ENCODE peak calls at places on chromosomes 3 and 15, in four cellular contexts. T is WTC11, H is K562, I is SK-N-SH. D is an unnamed sample.

GRCh38 chr15:76168237-76168984 is 108.6 kb downstream of the TMEM266 start:
- DNase-seq in T (no peak), H (peak; percentile 24), I (no peak), D (no peak)

GRCh38 chr15:85030301-85031049 is 48.8 kb downstream of the PDE8A start:
- DNase-seq in T (no peak), H (no peak), I (no peak), D (no peak)

GRCh38 chr3:100384735-100385134 is 16.2 kb downstream of the TOMM70 start:
- DNase-seq in T (no peak), H (no peak), I (no peak), D (no peak)

GRCh38 chr15:61750271-61751084 is 309.8 kb downstream of the VPS13C start:
- DNase-seq in T (no peak), H (no peak), I (peak; percentile 27), D (no peak)

GRCh38 chr3:178054505-178054904 is 481.7 kb upstream of the KCNMB2 start:
- DNase-seq in T (no peak), H (no peak), I (no peak), D (no peak)

GRCh38 chr3:42515391-42515916 is 13.0 kb downstream of the VIPR1 start:
- DNase-seq in T (no peak), H (no peak), I (no peak), D (no peak)

GRCh38 chr3:117399311-117400068 is 689.9 kb downstream of the TUSC7 start:
- DNase-seq in T (no peak), H (no peak), I (no peak), D (no peak)

GRCh38 chr15:94230886-94231727 is at the start of gene MCTP2:
- DNase-seq in T (peak; percentile 83), H (no peak), I (peak; percentile 85), D (peak; percentile 62)

GRCh38 chr3:65497846-65498245 is 540.9 kb downstream of the MAGI1 start:
- DNase-seq in T (peak; percentile 21), H (no peak), I (peak; percentile 56), D (no peak)

GRCh38 chr15:85592148-85592547 is 202.6 kb downstream of the KLHL25 start:
- DNase-seq in T (no peak), H (no peak), I (peak; percentile 34), D (peak; percentile 27)

GRCh38 chr15:90482124-90483011 is 47.4 kb upstream of the CRTC3 start:
- DNase-seq in T (peak; percentile 60), H (peak; percentile 27), I (peak; percentile 54), D (peak; percentile 80)

GRCh38 chr15:72086010-72086697 is 31.8 kb downstream of the MYO9A start:
- DNase-seq in T (no peak), H (no peak), I (no peak), D (no peak)

GRCh38 chr3:56122911-56123310 is 345.4 kb downstream of the ERC2 start:
- DNase-seq in T (no peak), H (no peak), I (no peak), D (no peak)

GRCh38 chr15:101359365-101359947 is 64.4 kb upstream of the SNRPA1 start:
- DNase-seq in T (no peak), H (no peak), I (no peak), D (no peak)

GRCh38 chr3:48190911-48191310 is 2.7 kb upstream of the CDC25A start:
- DNase-seq in T (no peak), H (no peak), I (no peak), D (peak; percentile 70)

GRCh38 chr15:51046799-51047449 is 47.8 kb downstream of the TNFAIP8L3 start:
- DNase-seq in T (no peak), H (no peak), I (no peak), D (peak; percentile 78)

GRCh38 chr15:25739687-25740121 is 123.4 kb downstream of the ATP10A start:
- DNase-seq in T (peak; percentile 36), H (no peak), I (peak; percentile 72), D (no peak)

GRCh38 chr15:65201918-65202317 is 9.4 kb downstream of the CILP start:
- DNase-seq in T (no peak), H (no peak), I (no peak), D (no peak)

GRCh38 chr3:24780992-24781391 is 286.3 kb upstream of the THRB start:
- DNase-seq in T (no peak), H (no peak), I (no peak), D (no peak)

GRCh38 chr3:183698760-183699159 is 1.2 kb downstream of the YEATS2 start:
- DNase-seq in T (no peak), H (no peak), I (no peak), D (no peak)

GRCh38 chr3:110664148-110664547 is 407.5 kb upstream of the NECTIN3 start:
- DNase-seq in T (no peak), H (no peak), I (no peak), D (no peak)

GRCh38 chr3:157544501-157545139 is 41.4 kb upstream of the VEPH1 start:
- DNase-seq in T (no peak), H (no peak), I (no peak), D (no peak)

GRCh38 chr3:194196876-194197275 is 60.9 kb downstream of the HES1 start:
- DNase-seq in T (no peak), H (no peak), I (no peak), D (no peak)

GRCh38 chr3:194195611-194196010 is 59.7 kb downstream of the HES1 start:
- DNase-seq in T (no peak), H (no peak), I (no peak), D (no peak)

GRCh38 chr3:194198938-194199337 is 63.0 kb downstream of the HES1 start:
- DNase-seq in T (no peak), H (no peak), I (no peak), D (no peak)

GRCh38 chr3:194197981-194198695 is 62.2 kb downstream of the HES1 start:
- DNase-seq in T (no peak), H (no peak), I (no peak), D (no peak)

GRCh38 chr3:194197396-194197960 is 61.5 kb downstream of the HES1 start:
- DNase-seq in T (no peak), H (no peak), I (no peak), D (no peak)
- TF ChIP-seq CTCF in T (no peak), H (no peak), I (no peak), D (no peak)

DNA sequence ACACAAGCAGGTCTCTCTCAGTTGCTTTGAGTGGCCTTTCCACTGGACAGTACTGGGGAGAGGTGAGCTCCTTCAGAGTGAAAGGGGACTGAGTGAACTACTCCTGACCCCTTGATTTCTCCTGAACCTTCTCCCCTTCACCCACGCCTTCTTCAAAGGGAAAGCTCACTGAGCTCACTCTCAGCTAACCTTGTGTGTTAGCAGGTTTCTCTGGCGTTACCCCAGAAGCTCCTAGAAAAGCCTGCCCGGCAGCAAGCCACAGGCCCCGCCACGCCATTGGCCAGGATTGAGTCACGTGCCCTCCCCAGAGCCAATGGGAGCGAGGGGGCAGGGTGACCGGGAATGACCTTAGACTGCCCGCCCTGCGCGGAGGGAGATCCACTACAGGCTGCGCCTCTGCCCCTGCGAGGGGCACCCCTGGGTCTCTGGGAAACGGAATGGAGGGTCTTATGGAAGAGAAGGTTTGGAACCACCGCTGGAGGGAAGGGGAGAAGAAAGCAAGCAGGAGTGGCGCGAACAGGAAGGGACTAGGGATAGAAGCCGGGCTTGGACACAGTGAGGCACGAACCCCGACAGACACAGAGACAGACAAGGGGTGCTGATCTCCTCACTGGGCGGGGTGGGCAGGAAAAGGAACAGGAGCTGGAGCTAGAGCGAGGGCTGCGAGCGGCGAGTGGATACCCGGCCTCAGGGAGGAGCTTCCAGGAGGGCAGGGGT is 17.4 kb upstream of the CLK3 start:
- DNase-seq in T (peak; percentile 91), H (peak; percentile 100), I (peak; percentile 99), D (peak; percentile 84)
- TF ChIP-seq FOXJ3 in T (no peak), H (no peak), I (no peak), D (no peak)

GRCh38 chr3:15148614-15149013 is 49.7 kb upstream of the RBSN start:
- DNase-seq in T (peak; percentile 55), H (peak; percentile 62), I (no peak), D (peak; percentile 69)
- TF ChIP-seq CTCF in T (no peak), H (peak; percentile 62), I (no peak), D (peak; percentile 58)

GRCh38 chr15:66945842-66946241 is 119.6 kb upstream of the SMAD3 start:
- DNase-seq in T (no peak), H (no peak), I (no peak), D (no peak)
- TF ChIP-seq FOXJ3 in T (no peak), H (no peak), I (no peak), D (no peak)

GRCh38 chr3:21750831-21751391 is at the start of gene ZNF385D:
- DNase-seq in T (peak; percentile 85), H (no peak), I (peak; percentile 63), D (no peak)

GRCh38 chr3:21750291-21750690 is 719 bp downstream of the ZNF385D start:
- DNase-seq in T (no peak), H (no peak), I (no peak), D (no peak)

GRCh38 chr3:21751891-21752290 is 881 bp upstream of the ZNF385D start:
- DNase-seq in T (no peak), H (no peak), I (no peak), D (no peak)

GRCh38 chr3:21754839-21755238 is 3.8 kb upstream of the ZNF385D start:
- DNase-seq in T (no peak), H (no peak), I (no peak), D (no peak)

DNA sequence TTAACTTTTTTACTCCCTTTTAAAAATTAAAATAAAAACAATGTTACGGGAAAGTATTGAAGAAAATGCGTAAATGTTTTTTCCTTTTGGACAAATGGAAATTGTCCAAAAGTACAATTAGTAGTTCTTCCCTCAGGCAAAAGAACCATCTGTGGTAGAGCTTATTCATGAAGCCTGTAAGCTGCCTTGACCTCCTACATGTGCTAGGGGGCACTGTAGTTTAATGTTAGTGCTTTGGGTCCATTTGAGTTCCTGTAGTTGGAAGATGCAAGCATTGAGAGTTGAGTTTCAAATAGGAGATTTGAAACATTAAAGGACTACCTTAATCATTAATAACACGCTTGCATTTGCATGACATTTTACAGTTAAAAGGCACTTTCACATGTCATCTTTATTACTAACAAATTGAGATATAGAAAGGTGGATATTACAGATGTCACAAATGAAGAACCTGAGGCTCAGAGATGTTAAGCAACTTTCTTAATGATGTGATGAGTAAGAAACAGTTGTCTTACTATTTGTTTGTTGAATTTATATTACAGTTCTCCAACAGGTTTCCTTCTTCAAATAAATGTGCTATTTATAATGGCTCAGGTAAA is 1.8 kb upstream of the ZNF385D start:
- DNase-seq in T (no peak), H (no peak), I (peak; percentile 60), D (peak; percentile 2)
- TF ChIP-seq CTCF in T (peak; percentile 30), H (no peak), I (peak; percentile 74), D (peak; percentile 54)

GRCh38 chr15:43934480-43934879 is 107.7 kb downstream of the WDR76 start:
- DNase-seq in T (no peak), H (no peak), I (no peak), D (no peak)
- TF ChIP-seq FOXJ3 in T (no peak), H (no peak), I (no peak), D (no peak)

DNA sequence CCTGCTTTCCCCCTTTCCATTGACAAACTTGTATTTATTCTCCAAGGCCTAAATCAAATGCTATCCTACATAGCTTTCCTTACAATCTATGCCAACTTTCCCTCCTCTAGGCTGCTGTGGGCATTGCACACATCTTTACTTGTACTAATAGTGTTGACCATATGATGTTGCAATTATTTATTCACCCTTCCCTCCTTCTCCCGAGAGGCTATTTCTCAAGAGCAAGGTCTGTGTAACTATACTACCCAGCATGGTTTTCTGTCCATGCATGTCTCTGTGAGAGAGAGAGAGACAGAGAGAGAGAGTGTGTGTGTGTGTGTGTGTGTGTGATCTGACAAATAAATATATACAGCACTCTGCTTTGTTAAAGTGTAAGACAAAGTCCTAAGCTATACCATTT is 63.8 kb downstream of the GTPBP8 start:
- DNase-seq in T (no peak), H (no peak), I (no peak), D (no peak)
- TF ChIP-seq CTCF in T (no peak), H (no peak), I (no peak), D (no peak)